ENCODE peak calls at places on chromosomes 2 and 18, in seven cellular contexts. S is HCEC 1CT, V is C1 segment of cervical spinal cord, P is DMS53, N is glomerular endothelial cell, I is NCI-H526 treated with DMSO at 0.1 percent for 48 hours, C is iris pigment epithelial cell. T is an unnamed sample.

GRCh38 chr2:231957913-231958763 is 3.4 kb upstream of the DIS3L2 start:
- DNase-seq in P (no peak), S (no peak), C (no peak), N (no peak), V (no peak), I (no peak), T (no peak)

GRCh38 chr2:65483763-65484162 is 51.4 kb upstream of the SPRED2 start:
- DNase-seq in S (peak), C (peak), V (no peak), P (peak), N (no peak), I (no peak), T (no peak)

GRCh38 chr2:11945139-11946126 is 199.0 kb downstream of the LPIN1 start:
- DNase-seq in P (no peak), V (no peak), S (peak), N (no peak), I (no peak), C (no peak), T (no peak)

GRCh38 chr2:20494246-20494645 is 47.4 kb downstream of the RHOB start:
- DNase-seq in V (no peak), S (peak), I (no peak), N (no peak), P (no peak), C (peak), T (no peak)

GRCh38 chr18:7021994-7022840 is 95.4 kb downstream of the LAMA1 start:
- DNase-seq in N (no peak), V (no peak), S (peak), P (peak), I (peak), C (peak), T (peak)

GRCh38 chr2:197675711-197676188 is 363 bp upstream of the RFTN2 start:
- DNase-seq in P (no peak), V (no peak), N (peak), C (peak), S (peak), I (no peak), T (no peak)

GRCh38 chr2:236485519-236485918 is 84.1 kb upstream of the ACKR3 start:
- DNase-seq in S (no peak), C (no peak), P (no peak), N (no peak), I (no peak), V (no peak), T (no peak)

GRCh38 chr2:230266654-230267053 is 41.1 kb downstream of the SP140 start:
- DNase-seq in I (no peak), N (no peak), P (no peak), C (peak), S (no peak), V (no peak), T (no peak)

GRCh38 chr2:38187416-38188127 is 111.6 kb upstream of the CYP1B1 start:
- DNase-seq in C (peak), S (peak), I (no peak), V (no peak), P (no peak), N (no peak), T (peak)

GRCh38 chr2:73999881-74000597 is 15.3 kb downstream of the TET3 start:
- DNase-seq in P (peak), S (peak), V (no peak), N (no peak), C (peak), I (no peak), T (peak)

GRCh38 chr18:48138211-48138610 is 207.8 kb upstream of the SMAD2 start:
- DNase-seq in P (peak), I (no peak), S (no peak), N (no peak), C (no peak), V (no peak), T (peak)